ENCODE peak calls at places on chromosome 1, in ten cellular contexts. T is heart right ventricle, G is uterus, L is breast epithelium, D is transverse colon, P is psoas muscle, U is pancreas, F is IMR-90, Q is heart left ventricle, C is A549. J is an unnamed sample. For H3K4me1, the result is how much of the 10 kb centered on the place peaks cover.

GRCh38 chr1:110529011-110529410 is 10.0 kb upstream of the KCNA10 start:
- DNase-seq in D (no peak), U (no peak), C (no peak), Q (no peak), G (no peak), P (no peak), F (no peak), T (no peak), L (no peak), J (no peak)

GRCh38 chr1:79556189-79556588 is 549.7 kb upstream of the ADGRL4 start:
- DNase-seq in U (no peak), T (no peak), F (no peak), L (no peak), G (no peak), D (no peak), C (no peak), P (no peak), Q (no peak), J (no peak)

GRCh38 chr1:117059334-117059677 is 820 bp upstream of the TTF2 start:
- DNase-seq in L (peak), D (peak), T (no peak), P (peak), Q (peak), F (no peak), U (peak), C (peak), G (no peak), J (peak)

GRCh38 chr1:18602533-18603211 is 28.0 kb upstream of the PAX7 start:
- DNase-seq in G (no peak), C (no peak), D (no peak), L (no peak), Q (no peak), T (no peak), U (no peak), F (no peak), P (no peak), J (no peak)

GRCh38 chr1:21508580-21509350 is 458 bp upstream of the ALPL start:
- DNase-seq in L (no peak), U (peak), D (peak), G (peak), F (peak), Q (peak), C (peak), T (peak), P (peak), J (peak)

GRCh38 chr1:152436593-152437338 is 22.7 kb upstream of the CRNN start:
- DNase-seq in P (no peak), G (no peak), L (no peak), D (no peak), C (no peak), U (no peak), T (no peak), Q (no peak), F (no peak), J (no peak)

GRCh38 chr1:223496883-223497282 is 103.7 kb downstream of the CCDC185 start:
- DNase-seq in D (no peak), Q (no peak), U (no peak), G (no peak), T (no peak), F (no peak), C (no peak), L (no peak), P (no peak), J (no peak)

GRCh38 chr1:154627247-154628121 is 19.5 kb upstream of the ADAR start:
- DNase-seq in G (peak), C (peak), L (peak), D (peak), T (peak), P (peak), F (peak), Q (peak), U (peak), J (peak)

GRCh38 chr1:230823421-230823820 is 44.9 kb downstream of the C1orf198 start:
- DNase-seq in T (peak), G (no peak), Q (peak), L (no peak), U (no peak), P (no peak), F (no peak), C (no peak), D (no peak), J (no peak)

GRCh38 chr1:112698366-112699310 is 8.3 kb downstream of the RHOC start:
- DNase-seq in U (peak), Q (peak), P (no peak), D (peak), G (peak), L (no peak), T (peak), F (no peak), C (no peak), J (peak)

GRCh38 chr1:44134071-44134920 is 7.1 kb downstream of the KLF18 start:
- DNase-seq in Q (no peak), D (no peak), G (no peak), U (no peak), F (no peak), C (no peak), T (no peak), L (no peak), P (no peak), J (no peak)

GRCh38 chr1:91135799-91136198 is 114.0 kb upstream of the ZNF644 start:
- DNase-seq in D (no peak), G (no peak), F (no peak), C (no peak), L (no peak), T (no peak), Q (no peak), P (no peak), U (no peak), J (no peak)

DNA sequence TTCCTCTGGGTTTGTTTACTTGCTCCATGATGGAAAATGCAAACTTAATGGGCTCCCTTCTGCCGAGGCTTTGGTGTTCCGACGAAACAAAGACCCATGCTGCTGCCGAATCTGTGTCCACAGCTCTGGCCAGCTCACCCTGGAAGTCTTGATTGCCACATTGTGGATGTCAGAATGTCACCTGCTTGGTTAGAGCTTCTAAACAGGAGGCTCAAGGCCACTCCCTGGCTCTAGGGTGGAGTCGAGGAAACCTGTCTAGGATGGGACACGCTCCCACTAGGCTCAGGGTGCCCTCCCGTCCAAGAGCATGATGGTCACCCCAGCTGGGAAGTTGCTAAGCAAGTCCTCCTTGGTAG is 279.3 kb upstream of the VAMP3 start:
- DNase-seq in D (no peak), U (no peak), T (no peak), F (no peak), G (no peak), C (no peak), Q (no peak), P (no peak), L (no peak), J (no peak)
- H3K4me1 ChIP-seq in D (under half), U (under half), T (under half), F (under half), G (under half), C (under half), Q (under half), P (under half), L (under half), J (under half)

DNA sequence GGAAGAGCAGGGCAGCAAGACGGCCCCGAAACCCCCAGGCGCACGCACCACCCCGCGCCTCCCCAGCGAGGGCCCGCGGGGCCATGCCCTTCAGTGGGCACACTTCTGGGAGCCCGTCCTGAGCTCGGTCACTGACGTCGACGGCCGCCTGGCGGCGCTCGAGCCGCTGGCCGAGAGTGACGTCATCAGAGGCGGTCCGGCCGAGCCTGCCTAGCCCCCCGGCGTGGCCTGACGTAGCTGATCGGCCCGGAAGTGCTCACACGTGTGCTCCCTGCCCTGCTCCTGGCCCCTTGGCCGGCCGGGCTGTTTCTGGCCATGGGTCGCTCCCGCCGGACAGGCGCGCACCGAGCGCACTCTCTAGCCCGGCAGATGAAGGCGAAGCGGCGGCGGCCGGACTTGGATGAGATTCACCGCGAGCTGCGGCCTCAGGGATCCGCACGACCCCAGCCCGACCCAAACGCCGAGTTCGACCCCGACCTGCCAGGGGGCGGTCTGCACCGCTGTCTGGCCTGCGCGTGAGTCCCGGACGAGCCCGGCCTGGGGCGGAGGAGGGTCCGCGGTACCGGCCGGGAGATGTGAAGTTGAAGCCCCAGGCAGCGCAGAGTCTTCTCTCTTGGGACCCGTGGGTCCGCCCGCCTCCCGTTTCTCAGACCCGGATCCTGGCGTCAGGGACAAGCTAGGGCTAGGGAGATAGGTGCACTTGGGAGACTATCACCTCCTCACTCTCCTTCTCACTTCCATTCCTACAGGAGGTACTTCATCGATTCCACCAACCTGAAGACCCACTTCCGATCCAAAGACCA is at the start of gene ZNF593:
- DNase-seq in C (peak), F (peak), U (peak), Q (peak), D (peak), G (peak), P (peak), L (peak), T (peak), J (peak)
- TF ChIP-seq CTCF in C (peak), F (peak), U (peak), Q (peak), D (peak), G (peak), P (peak), L (peak), T (peak), J (peak)

GRCh38 chr1:220791287-220791686 is 4.6 kb downstream of the MTARC1 start:
- DNase-seq in G (no peak), F (no peak), T (no peak), P (no peak), Q (peak), U (no peak), L (no peak), C (no peak), D (no peak), J (no peak)
- H3K4me1 ChIP-seq in G (under half), F (under half), T (under half), P (under half), Q (under half), U (under half), L (under half), C (under half), D (half or more), J (under half)

DNA sequence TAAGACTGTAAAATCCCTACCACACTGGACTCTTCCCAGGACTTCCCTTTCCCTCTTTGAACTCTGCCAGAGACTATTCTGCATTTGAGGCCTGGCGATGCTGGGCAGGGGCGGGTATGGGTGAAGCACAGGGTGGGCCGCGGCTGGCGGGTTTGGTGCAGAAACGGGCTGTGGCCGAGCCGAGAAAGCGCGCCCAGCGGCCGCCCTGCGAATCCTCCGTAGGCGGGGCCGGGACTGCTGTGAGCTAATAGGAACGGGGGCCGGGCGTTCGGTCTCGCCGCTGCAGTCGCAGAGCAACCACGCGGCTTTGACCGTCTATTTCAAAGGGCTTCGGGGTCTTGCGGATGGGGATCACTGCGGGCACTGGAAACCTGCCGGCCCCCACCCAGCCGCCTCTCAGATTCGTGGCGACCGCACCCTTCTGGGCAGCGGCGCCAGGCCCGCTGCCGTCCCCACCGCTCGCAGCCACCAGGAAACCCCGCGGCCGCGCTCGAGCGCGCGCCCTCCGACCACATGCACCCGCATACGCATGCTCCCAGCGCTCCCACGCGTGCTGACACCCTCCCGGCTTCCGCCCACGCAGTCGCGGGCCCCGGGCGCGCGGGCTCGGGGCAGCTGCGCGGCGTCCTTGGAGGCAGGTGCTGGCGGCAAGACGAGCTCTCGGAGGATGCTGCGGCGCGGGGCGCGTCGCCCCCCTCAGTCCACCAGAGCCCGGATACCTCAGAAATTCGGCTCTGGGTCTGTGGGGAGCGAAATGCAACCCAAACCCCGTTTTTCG is 32.7 kb downstream of the DNTTIP2 start:
- DNase-seq in D (peak), G (peak), T (peak), F (peak), C (peak), P (peak), U (peak), L (peak), Q (peak), J (peak)
- TF ChIP-seq CTCF in D (peak), G (peak), T (peak), F (peak), C (no peak), P (peak), U (peak), L (peak), Q (peak), J (peak)

DNA sequence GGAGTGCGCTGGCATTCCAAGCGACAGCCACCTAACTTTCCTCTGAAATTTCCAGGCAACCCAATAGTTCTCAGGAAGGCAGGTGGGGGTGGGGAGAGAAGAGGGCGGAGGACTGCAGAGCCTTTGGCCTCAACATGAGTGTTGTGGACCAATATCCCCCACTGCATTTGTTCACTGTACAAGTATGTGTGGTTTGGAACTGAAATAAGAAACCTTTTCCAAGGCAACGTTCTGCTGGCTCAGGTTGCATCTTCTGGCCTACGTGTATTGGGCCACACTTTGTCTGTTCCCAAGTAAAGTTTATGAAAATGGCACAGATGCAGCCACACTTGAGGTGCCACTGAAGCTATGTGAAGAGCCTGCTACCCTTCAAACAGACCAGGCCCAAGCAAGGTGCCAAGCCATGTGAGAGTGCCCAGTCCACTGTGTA is 153.4 kb downstream of the DHRS3 start:
- DNase-seq in P (no peak), D (no peak), G (peak), U (no peak), L (peak), C (no peak), F (peak), T (no peak), Q (peak), J (no peak)
- H3K4me1 ChIP-seq in P (half or more), D (half or more), G (under half), U (half or more), L (under half), C (under half), F (under half), T (half or more), Q (under half), J (under half)

DNA sequence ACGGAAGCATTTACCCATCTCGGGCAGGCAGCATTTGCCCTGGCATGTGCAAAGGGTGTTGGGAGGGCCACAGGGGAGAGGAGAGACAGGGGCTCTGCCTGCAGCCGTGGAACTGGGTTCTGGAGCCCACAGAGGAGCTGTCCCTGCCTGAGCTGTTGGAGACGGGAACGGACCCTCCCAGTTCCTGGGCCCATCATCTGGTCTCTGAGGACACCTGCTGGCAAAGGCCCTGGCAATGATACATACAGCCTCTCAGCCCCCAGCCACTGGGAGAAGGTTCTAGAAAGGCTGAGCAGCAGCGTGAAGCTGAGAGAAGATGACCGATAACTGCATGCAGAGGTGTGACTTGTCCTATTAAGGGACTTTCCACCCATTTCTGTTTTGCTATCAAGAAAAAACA is 31.4 kb downstream of the FAAP20 start:
- DNase-seq in L (no peak), G (no peak), F (no peak), C (no peak), U (no peak), P (no peak), T (no peak), Q (no peak), D (no peak), J (no peak)
- TF ChIP-seq CTCF in L (no peak), G (no peak), F (peak), C (no peak), U (no peak), P (no peak), T (no peak), Q (no peak), D (no peak), J (no peak)

J was measured in Caco-2.